ENCODE peak calls at places on chromosomes 12 and 14, in six cellular contexts. S is heart right ventricle; X is CD4-positive, alpha-beta T cell; Y is astrocyte; B is fibroblast of lung; Z is stomach. P is an unnamed sample.
A peak's percentile ranks its signal among the peaks of the same experiment; 100 is the strongest.

GRCh38 chr14:59969319-59969718 is 49.4 kb downstream of the LRRC9 start:
- DNase-seq in S (no peak), X (no peak), Y (peak; percentile 22), B (peak; percentile 76), Z (no peak), P (no peak)

GRCh38 chr12:127811988-127812387 is 455.0 kb upstream of the TMEM132C start:
- DNase-seq in S (peak; percentile 69), X (no peak), Y (peak; percentile 99), B (no peak), Z (no peak), P (no peak)

GRCh38 chr14:75198291-75198933 is 22.0 kb upstream of the TMED10 start:
- DNase-seq in S (peak; percentile 20), X (no peak), Y (no peak), B (no peak), Z (peak; percentile 52), P (no peak)

GRCh38 chr12:7940906-7941305 is 4.9 kb upstream of the SLC2A3 start:
- DNase-seq in S (no peak), X (no peak), Y (no peak), B (no peak), Z (no peak), P (no peak)

GRCh38 chr14:47149326-47149725 is 497.7 kb upstream of the RPL10L start:
- DNase-seq in S (no peak), X (no peak), Y (peak; percentile 80), B (no peak), Z (no peak), P (no peak)

GRCh38 chr12:51320695-51321320 is 3.2 kb downstream of the BIN2 start:
- DNase-seq in S (no peak), X (no peak), Y (peak; percentile 26), B (no peak), Z (no peak), P (no peak)

GRCh38 chr14:50462111-50462510 is 65.4 kb upstream of the CDKL1 start:
- DNase-seq in S (no peak), X (no peak), Y (no peak), B (no peak), Z (no peak), P (no peak)

GRCh38 chr12:89883630-89884364 is 175.2 kb upstream of the ATP2B1 start:
- DNase-seq in S (peak; percentile 15), X (no peak), Y (peak; percentile 54), B (no peak), Z (no peak), P (no peak)

GRCh38 chr12:49869816-49870500 is 27.1 kb upstream of the BCDIN3D start:
- DNase-seq in S (no peak), X (no peak), Y (no peak), B (no peak), Z (no peak), P (no peak)

GRCh38 chr14:84988391-84988790 is 541.6 kb upstream of the FLRT2 start:
- DNase-seq in S (no peak), X (no peak), Y (no peak), B (no peak), Z (no peak), P (no peak)

GRCh38 chr14:30214014-30214413 is 286.4 kb upstream of the PRKD1 start:
- DNase-seq in S (no peak), X (no peak), Y (peak; percentile 59), B (no peak), Z (no peak), P (no peak)

GRCh38 chr12:116697305-116698130 is 40.4 kb downstream of the SPRING1 start:
- DNase-seq in S (peak; percentile 35), X (no peak), Y (no peak), B (peak; percentile 15), Z (peak; percentile 67), P (no peak)

GRCh38 chr14:88069677-88070076 is 64.7 kb downstream of the GPR65 start:
- DNase-seq in S (no peak), X (no peak), Y (no peak), B (no peak), Z (no peak), P (no peak)

GRCh38 chr14:73457935-73458218 is 469 bp downstream of the NUMB start:
- DNase-seq in S (peak; percentile 50), X (no peak), Y (no peak), B (no peak), Z (peak; percentile 45), P (peak; percentile 11)

GRCh38 chr14:73460691-73461127 is 2.4 kb upstream of the NUMB start:
- DNase-seq in S (peak; percentile 64), X (no peak), Y (peak; percentile 80), B (peak; percentile 56), Z (no peak), P (no peak)

GRCh38 chr14:73455294-73455693 is 3.1 kb downstream of the NUMB start:
- DNase-seq in S (no peak), X (no peak), Y (no peak), B (no peak), Z (no peak), P (no peak)

GRCh38 chr14:73458219-73458976 is at the start of gene NUMB:
- DNase-seq in S (peak; percentile 99), X (peak; percentile 95), Y (peak; percentile 100), B (peak; percentile 100), Z (peak; percentile 98), P (peak; percentile 87)

DNA sequence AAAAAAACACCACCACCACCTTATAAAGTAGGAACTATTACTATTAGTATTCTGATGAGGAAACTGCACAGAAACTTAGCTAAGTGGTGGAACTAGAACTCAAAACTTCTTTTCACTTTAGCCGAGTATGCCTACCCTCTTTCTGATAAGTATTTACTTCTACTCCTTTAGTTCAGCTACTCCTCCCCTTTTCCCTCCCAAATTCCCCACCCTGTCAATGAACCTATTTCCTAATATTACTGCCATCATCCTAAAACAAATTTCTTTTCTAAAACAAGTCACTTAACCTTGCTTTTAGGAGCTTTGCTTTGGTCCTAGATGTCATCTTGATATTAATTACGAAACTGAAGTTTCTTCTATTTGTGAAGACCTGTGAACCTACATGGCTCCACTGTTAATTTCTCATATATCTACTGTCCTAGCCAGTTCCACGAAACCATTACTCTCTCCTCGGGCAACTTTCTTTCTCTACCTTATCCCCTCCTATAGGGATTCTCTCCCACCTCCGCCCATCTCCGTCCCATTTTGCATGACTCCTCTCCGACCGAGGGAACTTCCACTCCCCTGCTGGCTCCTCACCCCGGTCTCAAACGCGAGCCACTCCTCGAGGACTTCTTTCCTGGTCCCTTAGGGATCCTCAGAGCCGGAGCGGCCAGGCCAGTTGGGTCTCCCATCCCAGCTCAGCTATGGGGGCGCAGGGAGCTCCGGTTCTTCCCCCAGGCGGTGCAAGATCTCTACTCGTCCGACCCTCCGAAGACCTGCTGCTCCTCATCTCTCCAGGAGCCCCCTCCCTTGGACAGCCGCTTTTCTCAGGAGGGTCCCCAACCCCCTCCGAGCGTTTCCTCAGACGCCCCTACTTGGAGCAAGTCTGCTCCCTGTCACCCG is 1.1 kb downstream of the NUMB start:
- DNase-seq in S (peak; percentile 33), X (no peak), Y (no peak), B (peak; percentile 11), Z (peak; percentile 45), P (peak; percentile 12)
- H3K9me3 ChIP-seq in S (no peaks in the 10 kb centered on the region), X (no peaks in the 10 kb centered on the region), Y (no peaks in the 10 kb centered on the region), B (no peaks in the 10 kb centered on the region), Z (no peaks in the 10 kb centered on the region), P (no peaks in the 10 kb centered on the region)

GRCh38 chr14:105930572-105930971 is 404.2 kb downstream of the TMEM121 start:
- DNase-seq in S (no peak), X (no peak), Y (no peak), B (no peak), Z (no peak), P (no peak)

GRCh38 chr14:105933238-105933637 is 406.9 kb downstream of the TMEM121 start:
- DNase-seq in S (no peak), X (no peak), Y (no peak), B (no peak), Z (peak; percentile 20), P (no peak)

GRCh38 chr14:105935384-105935783 is 409.0 kb downstream of the TMEM121 start:
- DNase-seq in S (no peak), X (no peak), Y (no peak), B (no peak), Z (no peak), P (no peak)

GRCh38 chr14:105929327-105930081 is 403.1 kb downstream of the TMEM121 start:
- DNase-seq in S (no peak), X (no peak), Y (no peak), B (no peak), Z (no peak), P (no peak)

DNA sequence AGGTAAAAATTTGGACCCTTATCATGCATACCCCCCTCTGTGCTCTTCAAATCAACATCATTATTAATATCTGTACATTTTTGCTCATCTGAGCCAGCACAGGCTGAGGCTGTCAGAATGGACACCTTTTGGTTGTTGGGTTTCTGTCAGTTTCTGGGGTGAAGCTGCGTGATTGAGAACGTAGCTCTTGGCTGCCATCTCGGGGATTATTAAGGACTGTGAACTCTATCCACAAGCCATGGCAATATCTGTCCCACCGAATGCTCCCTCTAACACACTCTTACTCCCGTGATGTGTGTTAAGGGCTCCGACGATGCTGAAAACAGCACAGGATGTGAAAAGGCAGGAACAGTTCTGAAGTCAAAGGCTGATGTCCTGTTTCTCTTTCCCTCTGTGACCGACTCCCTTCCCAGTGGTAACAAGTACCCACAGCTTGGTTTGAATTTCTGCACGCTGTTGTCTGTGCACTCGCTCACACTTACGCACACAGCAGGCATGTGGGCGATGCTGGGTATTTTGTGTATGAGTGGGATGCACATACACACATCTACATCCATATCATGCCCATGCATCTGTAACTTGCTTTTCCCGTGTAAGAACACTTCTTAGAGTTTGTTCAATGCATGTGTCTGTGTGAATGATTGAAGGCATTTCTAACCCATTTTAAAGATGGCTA is 405.6 kb downstream of the TMEM121 start:
- DNase-seq in S (no peak), X (no peak), Y (no peak), B (no peak), Z (peak; percentile 9), P (no peak)
- H3K9me3 ChIP-seq in S (peaks cover 17% of the 10 kb centered on the region), X (peaks cover 4% of the 10 kb centered on the region), Y (peaks cover 14% of the 10 kb centered on the region), B (no peaks in the 10 kb centered on the region), Z (peaks cover 20% of the 10 kb centered on the region), P (no peaks in the 10 kb centered on the region)

GRCh38 chr12:120064054-120064940 is 52.3 kb downstream of the RAB35 start:
- DNase-seq in S (no peak), X (no peak), Y (no peak), B (no peak), Z (no peak), P (no peak)

GRCh38 chr12:120067084-120067869 is 49.3 kb downstream of the RAB35 start:
- DNase-seq in S (no peak), X (no peak), Y (no peak), B (no peak), Z (no peak), P (no peak)

GRCh38 chr12:120066341-120066740 is 50.2 kb downstream of the RAB35 start:
- DNase-seq in S (no peak), X (no peak), Y (no peak), B (no peak), Z (no peak), P (no peak)

GRCh38 chr12:120062976-120063579 is 53.5 kb downstream of the RAB35 start:
- DNase-seq in S (no peak), X (no peak), Y (no peak), B (no peak), Z (no peak), P (no peak)

GRCh38 chr12:120065472-120065871 is 51.1 kb downstream of the RAB35 start:
- DNase-seq in S (no peak), X (no peak), Y (no peak), B (no peak), Z (no peak), P (no peak)
- H3K9me3 ChIP-seq in S (no peaks in the 10 kb centered on the region), X (no peaks in the 10 kb centered on the region), Y (no peaks in the 10 kb centered on the region), B (no peaks in the 10 kb centered on the region), Z (no peaks in the 10 kb centered on the region), P (no peaks in the 10 kb centered on the region)

GRCh38 chr12:125922328-125922727 is 857.1 kb downstream of the AACS start:
- DNase-seq in S (no peak), X (no peak), Y (no peak), B (no peak), Z (no peak), P (no peak)
- H3K9me3 ChIP-seq in S (no peaks in the 10 kb centered on the region), X (no peaks in the 10 kb centered on the region), Y (no peaks in the 10 kb centered on the region), B (no peaks in the 10 kb centered on the region), Z (no peaks in the 10 kb centered on the region), P (no peaks in the 10 kb centered on the region)

GRCh38 chr12:133135747-133136146 is 5.3 kb downstream of the ZNF10 start:
- DNase-seq in S (no peak), X (no peak), Y (no peak), B (no peak), Z (no peak), P (no peak)
- H3K9me3 ChIP-seq in S (peaks cover 86% of the 10 kb centered on the region), X (peaks cover 91% of the 10 kb centered on the region), Y (peaks cover 26% of the 10 kb centered on the region), B (no peaks in the 10 kb centered on the region), Z (peaks cover 89% of the 10 kb centered on the region), P (peaks cover 49% of the 10 kb centered on the region)

P was measured in T-helper 17 cell.